ENCODE peak calls at places on chromosomes 7 and 10, in five cellular contexts. I is right cardiac atrium; C is heart right ventricle; S is CD4-positive, CD25-positive, alpha-beta regulatory T cell; V is lung. M is an unnamed sample. For H3K4me1, the result is how much of the 10 kb centered on the place peaks cover.

GRCh38 chr10:7243873-7244272 is 167.0 kb downstream of the SFMBT2 start:
- DNase-seq in I (no peak), C (no peak), S (no peak), V (no peak), M (peak)

GRCh38 chr10:70267161-70267933 is 16.5 kb downstream of the NPFFR1 start:
- DNase-seq in I (peak), C (no peak), S (no peak), V (peak), M (peak)

GRCh38 chr10:77965294-77965693 is 38.7 kb upstream of the DLG5 start:
- DNase-seq in I (no peak), C (no peak), S (no peak), V (no peak), M (no peak)

GRCh38 chr10:4546500-4546899 is 279.5 kb upstream of the AKR1E2 start:
- DNase-seq in I (no peak), C (no peak), S (no peak), V (no peak), M (no peak)

GRCh38 chr10:37703833-37704382 is 153.5 kb downstream of the ZNF248 start:
- DNase-seq in I (no peak), C (no peak), S (no peak), V (no peak), M (no peak)

GRCh38 chr10:124654686-124655085 is 89.5 kb downstream of the FAM53B start:
- DNase-seq in I (peak), C (no peak), S (no peak), V (no peak), M (no peak)

GRCh38 chr10:18140149-18140956 is at the start of gene CACNB2:
- DNase-seq in I (peak), C (peak), S (no peak), V (no peak), M (peak)

GRCh38 chr7:70215491-70215890 is 617.2 kb downstream of the AUTS2 start:
- DNase-seq in I (no peak), C (no peak), S (no peak), V (no peak), M (no peak)

GRCh38 chr7:117347480-117347879 is 24.6 kb upstream of the WNT2 start:
- DNase-seq in I (no peak), C (no peak), S (no peak), V (no peak), M (no peak)

GRCh38 chr7:2204446-2204845 is 28.3 kb downstream of the MAD1L1 start:
- DNase-seq in I (no peak), C (no peak), S (no peak), V (no peak), M (no peak)

GRCh38 chr7:112937651-112938390 is 147.6 kb upstream of the TMEM168 start:
- DNase-seq in I (no peak), C (no peak), S (no peak), V (no peak), M (no peak)

GRCh38 chr10:62992145-62992721 is 140.9 kb upstream of the NRBF2 start:
- DNase-seq in I (no peak), C (no peak), S (no peak), V (no peak), M (no peak)

GRCh38 chr10:61215276-61215675 is 237.9 kb downstream of the TMEM26 start:
- DNase-seq in I (no peak), C (no peak), S (no peak), V (no peak), M (no peak)

GRCh38 chr10:73931767-73932624 is 21.1 kb downstream of the PLAU start:
- DNase-seq in I (no peak), C (no peak), S (no peak), V (peak), M (peak)

GRCh38 chr7:33661430-33662160 is 243.7 kb upstream of the BMPER start:
- DNase-seq in I (no peak), C (no peak), S (no peak), V (no peak), M (no peak)

GRCh38 chr7:34153680-34154270 is 248.4 kb downstream of the BMPER start:
- DNase-seq in I (no peak), C (no peak), S (no peak), V (no peak), M (no peak)

GRCh38 chr7:123522061-123522460 is 12.3 kb downstream of the IQUB start:
- DNase-seq in I (no peak), C (no peak), S (no peak), V (no peak), M (peak)

GRCh38 chr7:128863433-128863989 is 855 bp downstream of the ATP6V1F start:
- DNase-seq in I (no peak), C (no peak), S (peak), V (peak), M (peak)

GRCh38 chr10:82252081-82252480 is 377.1 kb downstream of the NRG3 start:
- DNase-seq in I (no peak), C (no peak), S (no peak), V (no peak), M (no peak)

GRCh38 chr10:14578060-14578952 is 196.4 kb downstream of the FAM107B start:
- DNase-seq in I (peak), C (no peak), S (no peak), V (no peak), M (no peak)

GRCh38 chr10:99345350-99345749 is 16.2 kb downstream of the CNNM1 start:
- DNase-seq in I (no peak), C (no peak), S (no peak), V (no peak), M (no peak)

GRCh38 chr10:110827872-110828271 is 43.9 kb upstream of the PDCD4 start:
- DNase-seq in I (no peak), C (peak), S (no peak), V (no peak), M (no peak)

GRCh38 chr7:159095979-159096411 is 48.7 kb downstream of the VIPR2 start:
- DNase-seq in I (no peak), C (no peak), S (no peak), V (no peak), M (no peak)

GRCh38 chr7:28298870-28299484 is 113.3 kb upstream of the CREB5 start:
- DNase-seq in I (no peak), C (no peak), S (no peak), V (no peak), M (peak)

GRCh38 chr10:13349776-13350274 is 1.7 kb upstream of the SEPHS1 start:
- DNase-seq in I (peak), C (peak), S (no peak), V (peak), M (peak)

GRCh38 chr10:92747600-92747999 is 57.8 kb downstream of the HHEX start:
- DNase-seq in I (no peak), C (no peak), S (no peak), V (no peak), M (peak)

GRCh38 chr10:8079126-8079525 is 24.6 kb downstream of the GATA3 start:
- DNase-seq in I (no peak), C (no peak), S (no peak), V (no peak), M (no peak)

GRCh38 chr10:127150136-127150535 is 46.3 kb downstream of the INSYN2A start:
- DNase-seq in I (no peak), C (no peak), S (no peak), V (no peak), M (no peak)

GRCh38 chr10:112775347-112775746 is 174.7 kb upstream of the TCF7L2 start:
- DNase-seq in I (no peak), C (no peak), S (no peak), V (no peak), M (no peak)

GRCh38 chr10:86295351-86295750 is 71.2 kb downstream of the GRID1 start:
- DNase-seq in I (no peak), C (no peak), S (no peak), V (peak), M (no peak)

GRCh38 chr7:52715701-52716100 is 319.7 kb upstream of the POM121L12 start:
- DNase-seq in I (no peak), C (no peak), S (no peak), V (no peak), M (no peak)

GRCh38 chr10:130043491-130043890 is 67.1 kb downstream of the C10orf143 start:
- DNase-seq in I (no peak), C (no peak), S (no peak), V (no peak), M (no peak)

GRCh38 chr7:128197989-128198580 is 43.0 kb upstream of the LEP start:
- DNase-seq in I (no peak), C (no peak), S (no peak), V (no peak), M (no peak)

GRCh38 chr7:28243861-28244260 is 63.3 kb upstream of the JAZF1 start:
- DNase-seq in I (no peak), C (no peak), S (no peak), V (no peak), M (no peak)

GRCh38 chr7:148299335-148299734 is 291.2 kb upstream of the C7orf33 start:
- DNase-seq in I (no peak), C (no peak), S (no peak), V (no peak), M (peak)

GRCh38 chr10:133474833-133475734 is 21.3 kb downstream of the SCART1 start:
- DNase-seq in I (no peak), C (no peak), S (no peak), V (no peak), M (peak)

GRCh38 chr7:158125091-158125490 is 462.5 kb downstream of the PTPRN2 start:
- DNase-seq in I (no peak), C (no peak), S (no peak), V (no peak), M (no peak)

GRCh38 chr7:1884583-1885350 is 214.7 kb downstream of the ELFN1 start:
- DNase-seq in I (no peak), C (no peak), S (no peak), V (no peak), M (no peak)

GRCh38 chr10:79101560-79101971 is 32.8 kb downstream of the ZMIZ1 start:
- DNase-seq in I (no peak), C (no peak), S (no peak), V (no peak), M (no peak)

GRCh38 chr10:79073784-79074432 is 5.1 kb downstream of the ZMIZ1 start:
- DNase-seq in I (peak), C (peak), S (no peak), V (no peak), M (peak)

DNA sequence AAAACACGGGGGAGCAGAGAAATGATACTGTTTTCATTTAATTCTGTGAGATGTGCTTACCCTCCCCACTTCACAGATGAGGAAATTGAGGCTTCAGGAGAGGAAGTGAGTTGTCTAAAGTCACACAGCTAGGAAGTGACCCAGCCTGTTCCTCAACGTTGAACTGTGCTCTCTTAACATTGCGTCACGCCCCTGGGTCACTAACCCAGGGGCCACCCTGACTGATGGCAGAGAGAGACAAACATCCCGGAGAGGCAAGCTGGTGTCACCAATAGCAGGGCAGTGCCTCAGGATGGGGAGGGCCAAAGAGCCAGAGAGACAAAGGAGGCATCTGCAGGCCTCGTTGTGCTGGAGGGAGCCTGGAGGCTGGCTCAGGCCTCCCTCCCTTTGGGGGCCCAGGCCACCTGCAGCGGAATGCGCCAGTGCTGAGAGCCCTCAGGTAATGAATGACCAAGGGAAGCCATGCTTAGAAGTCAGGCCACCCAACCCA is 81.4 kb downstream of the C10orf105 start:
- DNase-seq in I (peak), C (no peak), S (no peak), V (peak), M (peak)
- H3K4me1 ChIP-seq in I (under half), C (under half), S (under half), V (under half), M (under half)

GRCh38 chr10:103648951-103649532 is 155.5 kb downstream of the NEURL1 start:
- DNase-seq in I (peak), C (no peak), S (no peak), V (peak), M (no peak)
- H3K27ac ChIP-seq in I (peak), C (peak), S (no peak), V (no peak), M (peak)

GRCh38 chr10:120313715-120314114 is 143.3 kb upstream of the PLPP4 start:
- DNase-seq in I (no peak), C (no peak), S (no peak), V (no peak), M (no peak)
- H3K4me3 ChIP-seq in I (no peak), C (no peak), S (no peak), V (no peak), M (no peak)

GRCh38 chr10:91557540-91558231 is 75.2 kb downstream of the PPP1R3C start:
- DNase-seq in I (no peak), C (no peak), S (no peak), V (no peak), M (no peak)

GRCh38 chr10:91558473-91558872 is 74.4 kb downstream of the PPP1R3C start:
- DNase-seq in I (no peak), C (no peak), S (no peak), V (no peak), M (no peak)

GRCh38 chr10:91555455-91555854 is 77.4 kb downstream of the PPP1R3C start:
- DNase-seq in I (no peak), C (no peak), S (no peak), V (no peak), M (no peak)

GRCh38 chr10:91559170-91559569 is 73.7 kb downstream of the PPP1R3C start:
- DNase-seq in I (no peak), C (no peak), S (no peak), V (no peak), M (peak)

DNA sequence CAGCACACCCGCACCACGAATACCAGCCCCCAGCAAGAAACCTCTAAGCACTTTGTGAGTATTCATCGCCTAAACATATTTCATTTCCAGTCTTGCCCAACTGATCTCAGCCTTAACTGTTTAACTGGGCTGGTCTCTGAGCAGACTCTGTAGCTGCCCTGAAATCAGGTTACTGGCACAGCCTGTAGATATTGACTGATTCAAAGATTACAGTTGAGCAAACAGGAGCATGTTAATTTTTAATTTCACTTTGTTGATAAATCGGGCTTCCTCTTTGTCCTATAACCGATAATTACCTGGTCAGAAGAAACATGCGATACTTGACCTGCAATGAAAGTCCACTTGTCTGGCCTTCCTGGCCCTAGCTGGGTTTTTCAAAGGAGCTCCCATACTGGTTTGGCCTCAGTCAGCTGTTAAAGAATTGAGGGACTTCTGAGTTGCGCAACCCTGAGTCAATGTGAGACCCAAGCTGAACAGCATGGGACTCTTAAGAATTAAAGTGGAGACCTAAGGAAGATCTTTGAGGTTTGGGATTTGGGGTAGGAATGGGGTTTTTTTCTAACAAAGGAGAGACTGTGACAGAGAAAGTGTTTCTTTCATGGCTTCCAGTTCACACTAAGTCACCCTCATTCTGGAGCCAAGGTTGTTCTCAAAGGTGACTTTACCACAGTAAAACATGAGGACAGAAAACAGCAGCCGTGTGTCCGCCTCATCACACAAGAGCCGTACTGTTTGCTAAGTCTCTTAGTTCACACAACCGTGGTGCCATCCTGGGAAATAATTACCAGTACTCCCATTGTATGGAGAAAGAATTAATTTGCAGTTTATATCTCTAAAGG is 76.0 kb downstream of the PPP1R3C start:
- DNase-seq in I (no peak), C (no peak), S (no peak), V (no peak), M (peak)
- H3K4me1 ChIP-seq in I (under half), C (under half), S (under half), V (under half), M (under half)

DNA sequence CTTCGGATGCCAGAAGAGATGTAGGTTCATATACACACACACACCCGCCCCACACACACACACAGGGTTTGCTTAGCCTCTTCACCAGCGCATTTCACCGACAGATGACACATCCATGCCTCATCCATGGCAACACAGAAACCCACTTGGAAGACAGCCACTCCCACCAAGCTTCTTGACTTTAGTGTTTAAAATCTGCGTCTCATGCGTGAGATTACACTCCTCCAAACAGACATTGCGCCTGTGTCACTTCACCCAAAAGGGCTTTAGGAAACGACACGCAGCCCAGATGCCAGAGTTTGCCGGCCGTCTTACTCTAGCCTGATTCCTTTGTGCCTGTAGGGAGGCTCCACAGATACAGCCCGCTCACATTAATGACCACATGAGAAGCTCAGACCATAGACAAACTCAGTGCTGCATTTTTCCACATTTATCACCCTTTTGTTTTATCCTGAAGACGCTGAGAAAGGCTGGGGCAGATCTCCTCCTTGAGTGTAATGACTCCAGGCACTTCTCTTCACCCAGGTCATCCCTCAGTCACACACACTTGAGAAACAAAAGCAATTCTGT is 73.8 kb downstream of the DIP2C start:
- DNase-seq in I (no peak), C (no peak), S (no peak), V (no peak), M (no peak)
- H3K27ac ChIP-seq in I (no peak), C (no peak), S (no peak), V (no peak), M (no peak)

GRCh38 chr7:5431485-5432118 is 8.0 kb upstream of the TNRC18 start:
- DNase-seq in I (no peak), C (no peak), S (no peak), V (no peak), M (no peak)

GRCh38 chr7:5430612-5430947 is 6.9 kb upstream of the TNRC18 start:
- DNase-seq in I (no peak), C (no peak), S (no peak), V (no peak), M (peak)

GRCh38 chr7:5428470-5429252 is 5.0 kb upstream of the TNRC18 start:
- DNase-seq in I (peak), C (peak), S (no peak), V (peak), M (peak)

GRCh38 chr7:5429253-5429856 is 5.7 kb upstream of the TNRC18 start:
- DNase-seq in I (peak), C (peak), S (no peak), V (peak), M (peak)

GRCh38 chr7:5429857-5430611 is 6.4 kb upstream of the TNRC18 start:
- DNase-seq in I (peak), C (peak), S (no peak), V (peak), M (peak)
- H3K4me3 ChIP-seq in I (peak), C (no peak), S (no peak), V (no peak), M (peak)